ENCODE peak calls at places on chromosomes 11 and 22, in four cellular contexts. U, B, F and H are unnamed samples.

GRCh38 chr11:65454696-65455456 is 32.3 kb downstream of the NEAT1 start:
- DNase-seq in B (peak; percentile 69), U (peak; percentile 94), F (peak; percentile 83), H (peak; percentile 95)

GRCh38 chr22:37176464-37177061 is 11.5 kb downstream of the C1QTNF6 start:
- DNase-seq in F (no peak), U (peak; percentile 78), B (no peak), H (no peak)

GRCh38 chr11:134725939-134726639 is 314.0 kb upstream of the B3GAT1 start:
- DNase-seq in B (no peak), U (no peak), F (no peak), H (peak; percentile 77)

GRCh38 chr11:64659417-64660144 is 63.4 kb downstream of the NRXN2 start:
- DNase-seq in B (no peak), U (peak; percentile 25), F (no peak), H (no peak)

GRCh38 chr11:102513869-102514268 is 16.7 kb downstream of the MMP7 start:
- DNase-seq in B (no peak), F (no peak), U (no peak), H (no peak)

GRCh38 chr11:19209617-19210016 is 7.8 kb upstream of the CSRP3 start:
- DNase-seq in U (no peak), B (no peak), F (no peak), H (peak; percentile 32)

GRCh38 chr11:1414650-1415049 is 24.9 kb downstream of the BRSK2 start:
- DNase-seq in F (no peak), B (no peak), U (no peak), H (no peak)

GRCh38 chr22:40407831-40408717 is 37.7 kb downstream of the SGSM3 start:
- DNase-seq in F (no peak), U (no peak), B (no peak), H (no peak)

GRCh38 chr11:45321031-45321595 is 35.0 kb upstream of the SYT13 start:
- DNase-seq in U (no peak), B (no peak), F (no peak), H (no peak)

GRCh38 chr11:11659567-11660341 is 37.9 kb upstream of the GALNT18 start:
- DNase-seq in U (no peak), F (no peak), B (no peak), H (peak; percentile 30)

GRCh38 chr11:31106963-31107576 is 262.5 kb downstream of the DCDC1 start:
- DNase-seq in F (peak; percentile 20), B (peak; percentile 15), U (peak; percentile 91), H (peak; percentile 92)

GRCh38 chr11:65719887-65720236 is 736 bp downstream of the RNASEH2C start:
- DNase-seq in U (peak; percentile 70), B (no peak), F (no peak), H (no peak)

GRCh38 chr11:73965764-73966121 is 14.9 kb downstream of the DNAJB13 start:
- DNase-seq in F (no peak), B (no peak), U (no peak), H (no peak)

GRCh38 chr11:91394718-91395414 is 829.8 kb upstream of the FAT3 start:
- DNase-seq in F (no peak), U (no peak), B (no peak), H (no peak)

GRCh38 chr11:58941838-58942237 is 2.5 kb downstream of the GLYATL1 start:
- DNase-seq in F (no peak), U (no peak), B (no peak), H (no peak)

GRCh38 chr22:41925783-41926460 is 684 bp downstream of the TNFRSF13C start:
- DNase-seq in F (peak; percentile 69), B (peak; percentile 80), U (peak; percentile 64), H (peak; percentile 89)

GRCh38 chr11:103091024-103091423 is 936 bp downstream of the DCUN1D5 start:
- DNase-seq in U (peak; percentile 64), F (no peak), B (no peak), H (peak; percentile 61)

GRCh38 chr11:95055273-95055897 is 6.2 kb downstream of the KDM4F start:
- DNase-seq in F (no peak), U (no peak), B (no peak), H (no peak)

GRCh38 chr11:16173798-16174197 is 182.5 kb downstream of the SOX6 start:
- DNase-seq in U (no peak), B (no peak), F (no peak), H (no peak)

GRCh38 chr22:49258107-49259010 is 569.3 kb downstream of the BRD1 start:
- DNase-seq in B (no peak), F (no peak), U (no peak), H (no peak)

GRCh38 chr11:8870461-8871282 is 40.3 kb upstream of the AKIP1 start:
- DNase-seq in F (no peak), U (no peak), B (no peak), H (peak; percentile 75)

GRCh38 chr11:75323609-75324008 is 27.9 kb downstream of the ARRB1 start:
- DNase-seq in B (no peak), F (no peak), U (no peak), H (no peak)

GRCh38 chr11:11148104-11148509 is 204.9 kb downstream of the CSNK2A3 start:
- DNase-seq in F (no peak), U (peak; percentile 11), B (no peak), H (peak; percentile 77)

GRCh38 chr22:29816128-29816527 is 21.9 kb downstream of the ASCC2 start:
- DNase-seq in U (no peak), B (no peak), F (no peak), H (no peak)

GRCh38 chr11:18775492-18776292 is 15.9 kb downstream of the PTPN5 start:
- DNase-seq in U (peak; percentile 82), F (peak; percentile 76), B (peak; percentile 40), H (peak; percentile 92)

GRCh38 chr11:8593455-8593854 is 573 bp downstream of the STK33 start:
- DNase-seq in F (no peak), U (no peak), B (no peak), H (peak; percentile 24)

GRCh38 chr11:119726585-119727522 is 2.1 kb downstream of the NECTIN1 start:
- DNase-seq in B (no peak), U (no peak), F (no peak), H (peak; percentile 92)

GRCh38 chr11:115047631-115048030 is 369.3 kb downstream of the NXPE2 start:
- DNase-seq in U (no peak), F (no peak), B (no peak), H (no peak)

GRCh38 chr11:134736251-134737072 is 324.4 kb upstream of the B3GAT1 start:
- DNase-seq in F (no peak), U (no peak), B (no peak), H (no peak)

GRCh38 chr11:67248653-67249052 is 17.6 kb upstream of the GRK2 start:
- DNase-seq in U (no peak), B (no peak), F (no peak), H (no peak)

GRCh38 chr22:22397292-22397870 is 111.2 kb downstream of the ZNF280B start:
- DNase-seq in U (no peak), B (no peak), F (no peak), H (peak; percentile 15)

GRCh38 chr22:21876486-21877176 is 9.2 kb upstream of the MAPK1 start:
- DNase-seq in U (peak; percentile 77), F (peak; percentile 40), B (no peak), H (no peak)

GRCh38 chr22:22168190-22168940 is 76.2 kb upstream of the VPREB1 start:
- DNase-seq in U (peak; percentile 88), F (peak; percentile 25), B (no peak), H (peak; percentile 80)

GRCh38 chr11:17954395-17955252 is 58.2 kb downstream of the SERGEF start:
- DNase-seq in F (no peak), U (no peak), B (no peak), H (no peak)